ENCODE peak calls at places on chromosomes 5 and 9, in four cellular contexts. U, Y, P and V are unnamed samples. For H3K36me3 and H3K79me2, the result is how much of the 10 kb centered on the place peaks cover.

GRCh38 chr9:20693068-20693467 is 9.0 kb downstream of the FOCAD start:
- DNase-seq in U (no peak), P (no peak), Y (no peak), V (no peak)

GRCh38 chr9:127611796-127612790 is at the start of gene STXBP1:
- DNase-seq in P (peak), Y (no peak), U (peak), V (peak)

GRCh38 chr5:81748556-81748955 is 2.3 kb downstream of the SSBP2 start:
- DNase-seq in Y (no peak), P (no peak), U (no peak), V (no peak)

GRCh38 chr9:114085404-114085803 is 7.3 kb upstream of the AMBP start:
- DNase-seq in U (no peak), Y (no peak), P (no peak), V (no peak)

GRCh38 chr9:31034311-31034710 is 1350.1 kb upstream of the ACO1 start:
- DNase-seq in Y (no peak), P (no peak), U (no peak), V (no peak)

GRCh38 chr5:43197535-43197934 is 5.5 kb downstream of the NIM1K start:
- DNase-seq in Y (no peak), P (no peak), U (no peak), V (no peak)

GRCh38 chr9:21434202-21435014 is 5.8 kb upstream of the IFNA1 start:
- DNase-seq in U (peak), Y (no peak), P (peak), V (peak)

GRCh38 chr5:142929602-142930001 is 159.4 kb downstream of the ARHGAP26 start:
- DNase-seq in Y (no peak), P (no peak), U (no peak), V (no peak)

GRCh38 chr9:95499847-95500246 is 16.9 kb downstream of the PTCH1 start:
- DNase-seq in P (no peak), U (no peak), Y (no peak), V (no peak)

GRCh38 chr5:151870820-151871219 is 53.8 kb downstream of the GLRA1 start:
- DNase-seq in Y (no peak), U (peak), P (no peak), V (peak)

GRCh38 chr9:107789001-107789710 is 299.6 kb upstream of the KLF4 start:
- DNase-seq in P (no peak), U (no peak), Y (no peak), V (no peak)

GRCh38 chr5:116573279-116573616 is 1.4 kb downstream of the SEMA6A start:
- DNase-seq in U (peak), P (no peak), Y (no peak), V (no peak)

GRCh38 chr5:16152601-16153568 is 26.7 kb downstream of the MARCHF11 start:
- DNase-seq in P (no peak), Y (no peak), U (no peak), V (peak)

GRCh38 chr9:112694910-112695555 is 22.9 kb downstream of the INIP start:
- DNase-seq in Y (no peak), U (no peak), P (no peak), V (no peak)

GRCh38 chr9:112699230-112699629 is 18.7 kb downstream of the INIP start:
- DNase-seq in P (peak), Y (no peak), U (no peak), V (no peak)

GRCh38 chr9:112700080-112700479 is 17.8 kb downstream of the INIP start:
- DNase-seq in P (no peak), Y (no peak), U (peak), V (no peak)

GRCh38 chr9:112696461-112696860 is 21.5 kb downstream of the INIP start:
- DNase-seq in U (no peak), P (no peak), Y (no peak), V (no peak)
- H3K36me3 ChIP-seq in U (under half), P (under half), Y (under half), V (under half)

DNA sequence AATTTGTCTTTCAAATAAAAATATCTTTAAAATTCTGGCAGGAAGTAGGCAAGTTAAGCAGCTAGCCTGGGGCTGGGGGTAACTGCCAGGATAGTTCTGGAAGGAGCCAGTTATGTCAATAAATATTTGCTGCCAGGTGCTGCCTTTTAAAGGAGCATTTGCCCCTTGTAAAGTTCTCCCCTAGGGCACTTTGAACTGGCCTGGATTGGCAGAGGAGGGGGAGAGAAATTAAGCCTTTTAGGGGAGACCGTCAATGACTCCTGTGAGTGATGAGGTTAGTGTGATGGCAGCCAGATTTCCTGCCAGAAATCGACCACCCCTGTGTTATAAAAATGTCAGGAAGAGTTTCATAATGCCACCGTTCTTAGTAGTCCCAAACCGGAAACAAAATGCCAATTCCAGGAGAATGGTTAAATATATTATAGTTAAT is 89.8 kb upstream of the ELL2 start:
- DNase-seq in U (no peak), P (no peak), Y (no peak), V (peak)
- H3K27ac ChIP-seq in U (no peak), P (no peak), Y (no peak), V (no peak)

GRCh38 chr9:133359420-133360175 is 3.2 kb downstream of the SURF2 start:
- DNase-seq in Y (no peak), P (no peak), U (peak), V (no peak)
- H3K79me2 ChIP-seq in Y (under half), P (half or more), U (half or more), V (under half)

GRCh38 chr5:2295476-2295875 is 412.8 kb upstream of the IRX4 start:
- DNase-seq in Y (no peak), U (no peak), P (no peak), V (no peak)
- H3K36me3 ChIP-seq in Y (under half), U (under half), P (under half), V (under half)

GRCh38 chr9:34372598-34373011 is 4.1 kb downstream of the MYORG start:
- DNase-seq in U (no peak), Y (no peak), P (no peak), V (no peak)

GRCh38 chr9:34373749-34374148 is 2.9 kb downstream of the MYORG start:
- DNase-seq in U (no peak), Y (no peak), P (no peak), V (no peak)

GRCh38 chr9:34374905-34375552 is 1.7 kb downstream of the MYORG start:
- DNase-seq in U (no peak), P (no peak), Y (no peak), V (peak)

GRCh38 chr9:34375901-34376595 is 650 bp downstream of the MYORG start:
- DNase-seq in P (peak), Y (no peak), U (peak), V (peak)

GRCh38 chr9:34374339-34374738 is 2.4 kb downstream of the MYORG start:
- DNase-seq in U (no peak), P (no peak), Y (no peak), V (no peak)
- H3K27ac ChIP-seq in U (no peak), P (no peak), Y (no peak), V (no peak)